ENCODE peak calls at places on chromosome 4, in four cellular contexts. One of them, this sample, is unnamed.

GRCh38 chr4:1873291-1873690 is 2.1 kb downstream of the NSD2 start:
- DNase-seq in K562: peak
- DNase-seq in GM12878: no peak
- DNase-seq in HL-60: no peak
- DNase-seq in this sample: no peak

GRCh38 chr4:83781434-83781833 is 245.5 kb downstream of the GPAT3 start:
- DNase-seq in GM12878: no peak
- DNase-seq in K562: no peak
- DNase-seq in HL-60: no peak
- DNase-seq in this sample: no peak

GRCh38 chr4:169604131-169604900 is 8.1 kb downstream of the NEK1 start:
- DNase-seq in GM12878: no peak
- DNase-seq in K562: peak
- DNase-seq in HL-60: no peak
- DNase-seq in this sample: no peak

GRCh38 chr4:1727117-1728031 is 6.1 kb downstream of the TACC3 start:
- DNase-seq in HL-60: peak
- DNase-seq in GM12878: no peak
- DNase-seq in K562: no peak
- DNase-seq in this sample: no peak

GRCh38 chr4:39154009-39154408 is 28.3 kb upstream of the WDR19 start:
- DNase-seq in HL-60: peak
- DNase-seq in GM12878: no peak
- DNase-seq in K562: no peak
- DNase-seq in this sample: no peak

GRCh38 chr4:147617841-147618421 is 734 bp downstream of the TMEM184C start:
- DNase-seq in K562: no peak
- DNase-seq in GM12878: peak
- DNase-seq in HL-60: peak
- DNase-seq in this sample: no peak

GRCh38 chr4:154329939-154330338 is 161.7 kb downstream of the DCHS2 start:
- DNase-seq in GM12878: no peak
- DNase-seq in K562: no peak
- DNase-seq in HL-60: no peak
- DNase-seq in this sample: no peak

GRCh38 chr4:123043793-123044425 is 121.5 kb upstream of the NUDT6 start:
- DNase-seq in K562: no peak
- DNase-seq in HL-60: no peak
- DNase-seq in GM12878: no peak
- DNase-seq in this sample: no peak

GRCh38 chr4:98617358-98618047 is 40.9 kb downstream of the TSPAN5 start:
- DNase-seq in K562: no peak
- DNase-seq in GM12878: no peak
- DNase-seq in HL-60: no peak
- DNase-seq in this sample: no peak

GRCh38 chr4:184196730-184197355 is 20.8 kb downstream of the ENPP6 start:
- DNase-seq in K562: no peak
- DNase-seq in HL-60: no peak
- DNase-seq in GM12878: no peak
- DNase-seq in this sample: no peak

GRCh38 chr4:134201216-134202098 is at the start of gene PABPC4L:
- DNase-seq in GM12878: no peak
- DNase-seq in HL-60: no peak
- DNase-seq in K562: peak
- DNase-seq in this sample: no peak

GRCh38 chr4:122142687-122143086 is 9.4 kb upstream of the BLTP1 start:
- DNase-seq in GM12878: no peak
- DNase-seq in HL-60: no peak
- DNase-seq in K562: no peak
- DNase-seq in this sample: no peak

GRCh38 chr4:141410839-141411238 is 190.1 kb downstream of the ZNF330 start:
- DNase-seq in HL-60: no peak
- DNase-seq in K562: no peak
- DNase-seq in GM12878: no peak
- DNase-seq in this sample: no peak

GRCh38 chr4:15198070-15198727 is 195.9 kb downstream of the CPEB2 start:
- DNase-seq in GM12878: no peak
- DNase-seq in K562: no peak
- DNase-seq in HL-60: no peak
- DNase-seq in this sample: no peak

GRCh38 chr4:76199664-76200211 is 13.9 kb downstream of the SCARB2 start:
- DNase-seq in K562: no peak
- DNase-seq in GM12878: peak
- DNase-seq in HL-60: no peak
- DNase-seq in this sample: no peak

GRCh38 chr4:136650541-136651277 is 881.6 kb downstream of the PCDH18 start:
- DNase-seq in GM12878: peak
- DNase-seq in K562: no peak
- DNase-seq in HL-60: no peak
- DNase-seq in this sample: no peak

GRCh38 chr4:173763374-173763773 is 233.3 kb upstream of the HAND2 start:
- DNase-seq in GM12878: no peak
- DNase-seq in K562: no peak
- DNase-seq in HL-60: no peak
- DNase-seq in this sample: no peak

GRCh38 chr4:88006956-88007303 is 505 bp upstream of the PKD2 start:
- DNase-seq in K562: no peak
- DNase-seq in GM12878: no peak
- DNase-seq in HL-60: no peak
- DNase-seq in this sample: no peak

GRCh38 chr4:73451978-73452747 is 16.1 kb downstream of the AFP start:
- DNase-seq in HL-60: no peak
- DNase-seq in GM12878: no peak
- DNase-seq in K562: no peak
- DNase-seq in this sample: no peak

GRCh38 chr4:185096032-185096653 is 46.9 kb upstream of the SLC25A4 start:
- DNase-seq in K562: peak
- DNase-seq in HL-60: peak
- DNase-seq in GM12878: no peak
- DNase-seq in this sample: no peak

GRCh38 chr4:45646885-45647598 is 476.8 kb downstream of the GABRG1 start:
- DNase-seq in GM12878: no peak
- DNase-seq in K562: no peak
- DNase-seq in HL-60: no peak
- DNase-seq in this sample: no peak

GRCh38 chr4:4663028-4663427 is 121.2 kb upstream of the STX18 start:
- DNase-seq in HL-60: no peak
- DNase-seq in GM12878: no peak
- DNase-seq in K562: no peak
- DNase-seq in this sample: no peak

GRCh38 chr4:47251363-47252135 is 212.0 kb downstream of the COMMD8 start:
- DNase-seq in K562: no peak
- DNase-seq in GM12878: no peak
- DNase-seq in HL-60: no peak
- DNase-seq in this sample: no peak

GRCh38 chr4:159069922-159070321 is 33.0 kb upstream of the RAPGEF2 start:
- DNase-seq in K562: no peak
- DNase-seq in GM12878: no peak
- DNase-seq in HL-60: no peak
- DNase-seq in this sample: no peak

GRCh38 chr4:159229164-159229563 is 126.3 kb downstream of the RAPGEF2 start:
- DNase-seq in GM12878: no peak
- DNase-seq in HL-60: no peak
- DNase-seq in K562: no peak
- DNase-seq in this sample: no peak

DNA sequence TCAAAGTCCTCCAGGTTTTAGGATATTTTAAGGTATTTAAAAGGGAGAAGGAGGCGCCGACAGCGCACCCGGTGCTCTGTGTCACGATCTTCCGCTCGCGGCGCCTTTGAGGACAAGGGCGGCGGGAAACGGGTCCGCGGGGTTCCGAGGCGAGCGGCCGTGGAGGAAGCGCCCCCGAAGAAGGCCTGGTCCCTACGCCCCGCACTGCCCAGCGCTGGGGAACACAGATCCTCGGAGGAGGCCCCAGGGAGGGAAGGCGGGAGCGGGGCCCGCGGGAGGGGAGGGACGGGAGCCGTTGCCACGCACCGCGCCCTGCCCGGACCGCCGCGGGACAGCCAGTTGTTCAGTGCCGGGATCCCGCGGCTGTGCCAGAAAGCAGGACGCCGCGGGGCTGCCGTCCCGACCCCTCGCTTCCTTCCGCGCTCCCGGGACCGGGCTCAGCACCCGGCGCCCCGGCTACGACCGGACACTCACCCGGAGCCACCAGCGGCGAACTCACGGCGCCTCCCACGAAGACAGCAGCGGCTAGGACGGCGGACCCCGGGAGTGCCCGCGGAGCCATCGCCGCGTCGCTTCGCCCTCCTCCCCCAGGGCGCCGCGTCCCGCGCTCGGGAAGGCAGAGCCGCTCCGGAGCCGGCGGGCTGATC is 327 bp downstream of the RELL1 start:
- DNase-seq in HL-60: peak
- DNase-seq in GM12878: no peak
- DNase-seq in K562: peak
- DNase-seq in this sample: no peak
- TF ChIP-seq SPI1 in HL-60: no peak
- TF ChIP-seq SPI1 in GM12878: no peak
- TF ChIP-seq SPI1 in K562: no peak
- TF ChIP-seq SPI1 in this sample: no peak

DNA sequence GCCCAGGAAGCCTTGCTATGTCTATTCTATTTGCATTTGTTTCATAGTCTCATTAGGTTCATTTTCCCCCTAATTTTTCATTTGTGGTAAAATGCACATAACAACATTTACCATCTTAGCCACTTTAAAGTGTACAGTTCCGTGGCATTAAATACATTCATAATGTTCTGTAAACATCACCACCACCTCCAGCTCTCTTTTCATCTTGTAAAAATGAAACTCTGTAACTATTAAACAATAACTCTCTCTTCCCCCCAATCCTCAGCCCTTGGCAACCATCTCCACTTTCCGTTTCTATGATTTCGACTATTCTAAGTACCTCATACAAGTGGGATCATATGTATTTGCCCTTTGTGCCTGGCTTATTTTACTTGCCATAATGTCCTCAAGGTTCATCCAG is 19.9 kb downstream of the ARHGEF38 start:
- DNase-seq in HL-60: no peak
- DNase-seq in K562: no peak
- DNase-seq in GM12878: no peak
- DNase-seq in this sample: no peak
- TF ChIP-seq SPI1 in HL-60: no peak
- TF ChIP-seq SPI1 in K562: no peak
- TF ChIP-seq SPI1 in GM12878: no peak
- TF ChIP-seq SPI1 in this sample: no peak

GRCh38 chr4:124334119-124334518 is 378.4 kb downstream of the ANKRD50 start:
- DNase-seq in K562: peak
- DNase-seq in GM12878: no peak
- DNase-seq in HL-60: no peak
- DNase-seq in this sample: no peak
- TF ChIP-seq SPI1 in K562: no peak
- TF ChIP-seq SPI1 in GM12878: no peak
- TF ChIP-seq SPI1 in HL-60: no peak
- TF ChIP-seq SPI1 in this sample: no peak

GRCh38 chr4:116515959-116516358 is 569.4 kb downstream of the TRAM1L1 start:
- DNase-seq in HL-60: no peak
- DNase-seq in GM12878: no peak
- DNase-seq in K562: no peak
- DNase-seq in this sample: no peak
- TF ChIP-seq SPI1 in HL-60: no peak
- TF ChIP-seq SPI1 in GM12878: no peak
- TF ChIP-seq SPI1 in K562: no peak
- TF ChIP-seq SPI1 in this sample: no peak

GRCh38 chr4:40909363-40909876 is 159.7 kb downstream of the NSUN7 start:
- DNase-seq in HL-60: no peak
- DNase-seq in K562: no peak
- DNase-seq in GM12878: no peak
- DNase-seq in this sample: no peak
- TF ChIP-seq SPI1 in HL-60: no peak
- TF ChIP-seq SPI1 in K562: no peak
- TF ChIP-seq SPI1 in GM12878: no peak
- TF ChIP-seq SPI1 in this sample: no peak

GRCh38 chr4:30825008-30825765 is 105.0 kb downstream of the PCDH7 start:
- DNase-seq in K562: no peak
- DNase-seq in HL-60: no peak
- DNase-seq in GM12878: no peak
- DNase-seq in this sample: no peak

GRCh38 chr4:30818541-30818940 is 98.4 kb downstream of the PCDH7 start:
- DNase-seq in GM12878: no peak
- DNase-seq in HL-60: no peak
- DNase-seq in K562: no peak
- DNase-seq in this sample: no peak

GRCh38 chr4:30821275-30821674 is 101.1 kb downstream of the PCDH7 start:
- DNase-seq in K562: no peak
- DNase-seq in GM12878: no peak
- DNase-seq in HL-60: no peak
- DNase-seq in this sample: no peak

GRCh38 chr4:30821891-30822612 is 101.9 kb downstream of the PCDH7 start:
- DNase-seq in HL-60: no peak
- DNase-seq in K562: no peak
- DNase-seq in GM12878: no peak
- DNase-seq in this sample: no peak

DNA sequence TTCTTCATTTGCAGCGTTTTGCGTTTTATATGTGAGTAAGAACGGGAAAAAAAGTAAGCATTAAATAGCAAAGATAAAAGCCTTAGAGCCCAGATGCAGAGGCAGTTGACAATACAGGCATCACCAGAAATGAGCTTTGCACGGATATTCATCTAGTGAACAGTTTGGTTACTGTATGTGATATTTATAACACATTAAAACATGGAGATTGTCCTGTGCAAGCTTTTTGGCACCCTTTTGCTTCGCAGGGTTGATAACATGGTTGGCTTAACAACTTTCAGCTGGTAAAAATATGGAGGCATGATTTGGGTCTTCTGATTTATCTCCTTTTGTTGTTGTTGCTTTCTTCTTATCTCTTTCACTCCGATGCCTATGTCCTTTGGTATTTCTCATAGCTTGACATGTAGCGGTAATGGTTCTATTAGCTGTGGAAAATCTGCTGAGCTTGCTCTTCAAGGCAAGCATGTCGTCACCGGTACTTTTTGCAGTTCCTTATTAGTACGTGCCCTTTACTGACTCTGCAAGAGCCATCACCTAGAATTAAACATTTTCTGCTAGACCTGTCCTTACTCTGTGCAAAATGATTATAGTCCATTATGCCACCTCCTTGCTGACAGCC is 102.9 kb downstream of the PCDH7 start:
- DNase-seq in K562: no peak
- DNase-seq in HL-60: no peak
- DNase-seq in GM12878: no peak
- DNase-seq in this sample: no peak
- TF ChIP-seq SPI1 in K562: no peak
- TF ChIP-seq SPI1 in HL-60: no peak
- TF ChIP-seq SPI1 in GM12878: no peak
- TF ChIP-seq SPI1 in this sample: no peak